ENCODE peak calls at places on chromosomes 4 and X, in ten cellular contexts. E, J, W, K, X, F, A, D, G and R are unnamed samples.

GRCh38 chr4:182478475-182478874 is 235.3 kb downstream of the TENM3 start:
- DNase-seq in E (no peak), J (no peak), W (peak), K (peak), X (peak), F (no peak), A (peak), D (no peak), G (no peak), R (no peak)

GRCh38 chrX:30814978-30815377 is 74.1 kb downstream of the TAB3 start:
- DNase-seq in E (no peak), J (no peak), W (no peak), K (no peak), X (no peak), F (no peak), A (no peak), D (no peak), G (no peak), R (no peak)

GRCh38 chr4:135277116-135277979 is 1075.8 kb upstream of the PABPC4L start:
- DNase-seq in E (no peak), J (no peak), W (no peak), K (no peak), X (no peak), F (no peak), A (no peak), D (no peak), G (no peak), R (no peak)

GRCh38 chr4:149999485-150000074 is 78.7 kb upstream of the DCLK2 start:
- DNase-seq in E (peak), J (no peak), W (peak), K (peak), X (peak), F (peak), A (peak), D (no peak), G (no peak), R (no peak)

GRCh38 chrX:135436966-135437866 is 15.5 kb downstream of the SMIM10L2A start:
- DNase-seq in E (no peak), J (no peak), W (no peak), K (no peak), X (no peak), F (no peak), A (no peak), D (no peak), G (no peak), R (no peak)

GRCh38 chr4:116400480-116400879 is 684.9 kb downstream of the TRAM1L1 start:
- DNase-seq in E (no peak), J (no peak), W (no peak), K (no peak), X (no peak), F (no peak), A (no peak), D (no peak), G (no peak), R (no peak)

GRCh38 chrX:150694738-150695410 is 1.7 kb downstream of the MTMR1 start:
- DNase-seq in E (peak), J (no peak), W (no peak), K (no peak), X (no peak), F (no peak), A (no peak), D (no peak), G (no peak), R (no peak)

GRCh38 chrX:13128104-13128503 is 83.7 kb upstream of the FAM9C start:
- DNase-seq in E (no peak), J (no peak), W (peak), K (no peak), X (no peak), F (no peak), A (no peak), D (no peak), G (no peak), R (no peak)

GRCh38 chr4:77734928-77735327 is 84.2 kb downstream of the CNOT6L start:
- DNase-seq in E (no peak), J (no peak), W (peak), K (no peak), X (peak), F (no peak), A (no peak), D (no peak), G (no peak), R (peak)

GRCh38 chr4:2596153-2596552 is 59.7 kb downstream of the FAM193A start:
- DNase-seq in E (no peak), J (no peak), W (no peak), K (no peak), X (no peak), F (no peak), A (no peak), D (no peak), G (no peak), R (no peak)

GRCh38 chr4:85039526-85039925 is 73.0 kb upstream of the WDFY3 start:
- DNase-seq in E (no peak), J (no peak), W (peak), K (no peak), X (no peak), F (no peak), A (no peak), D (no peak), G (no peak), R (no peak)

GRCh38 chr4:10527438-10527837 is 70.2 kb upstream of the ZNF518B start:
- DNase-seq in E (no peak), J (no peak), W (no peak), K (no peak), X (no peak), F (no peak), A (no peak), D (no peak), G (no peak), R (no peak)

GRCh38 chr4:6701371-6701770 is 7.7 kb downstream of the S100P start:
- DNase-seq in E (no peak), J (no peak), W (no peak), K (no peak), X (no peak), F (no peak), A (no peak), D (no peak), G (no peak), R (no peak)

GRCh38 chr4:16029329-16029728 is 54.5 kb downstream of the PROM1 start:
- DNase-seq in E (no peak), J (no peak), W (peak), K (no peak), X (peak), F (no peak), A (no peak), D (no peak), G (no peak), R (no peak)

GRCh38 chr4:156523991-156524390 is 447.6 kb downstream of the PDGFC start:
- DNase-seq in E (no peak), J (no peak), W (no peak), K (no peak), X (no peak), F (no peak), A (no peak), D (no peak), G (no peak), R (no peak)

GRCh38 chr4:91958651-91959050 is 345.1 kb upstream of the GRID2 start:
- DNase-seq in E (no peak), J (no peak), W (peak), K (no peak), X (no peak), F (no peak), A (peak), D (no peak), G (no peak), R (no peak)

GRCh38 chrX:115639481-115639880 is 78.5 kb downstream of the PLS3 start:
- DNase-seq in E (no peak), J (no peak), W (no peak), K (no peak), X (no peak), F (no peak), A (no peak), D (no peak), G (no peak), R (no peak)

GRCh38 chrX:81259008-81259713 is 57.3 kb downstream of the SH3BGRL start:
- DNase-seq in E (peak), J (no peak), W (peak), K (no peak), X (peak), F (no peak), A (no peak), D (no peak), G (no peak), R (no peak)

GRCh38 chrX:13101439-13102139 is 57.2 kb upstream of the FAM9C start:
- DNase-seq in E (peak), J (peak), W (peak), K (peak), X (peak), F (peak), A (no peak), D (peak), G (peak), R (no peak)

GRCh38 chr4:17024430-17024829 is 126.0 kb upstream of the LDB2 start:
- DNase-seq in E (no peak), J (no peak), W (peak), K (no peak), X (no peak), F (no peak), A (no peak), D (no peak), G (no peak), R (no peak)

GRCh38 chrX:136227948-136228584 is 23.1 kb downstream of the MAP7D3 start:
- DNase-seq in E (no peak), J (no peak), W (peak), K (no peak), X (no peak), F (no peak), A (no peak), D (no peak), G (no peak), R (no peak)

GRCh38 chrX:132757066-132757623 is 201.3 kb downstream of the HS6ST2 start:
- DNase-seq in E (no peak), J (no peak), W (no peak), K (no peak), X (no peak), F (no peak), A (no peak), D (no peak), G (no peak), R (no peak)

GRCh38 chrX:20218809-20219505 is 47.8 kb downstream of the RPS6KA3 start:
- DNase-seq in E (peak), J (peak), W (no peak), K (peak), X (no peak), F (no peak), A (no peak), D (no peak), G (no peak), R (no peak)

GRCh38 chr4:161883157-161883556 is 280.6 kb downstream of the FSTL5 start:
- DNase-seq in E (no peak), J (no peak), W (no peak), K (no peak), X (no peak), F (no peak), A (no peak), D (no peak), G (no peak), R (no peak)

GRCh38 chr4:74830928-74831327 is 36.6 kb upstream of the BTC start:
- DNase-seq in E (no peak), J (no peak), W (peak), K (no peak), X (no peak), F (no peak), A (no peak), D (no peak), G (no peak), R (no peak)

GRCh38 chrX:56733459-56734046 is 4.5 kb downstream of the NBDY start:
- DNase-seq in E (peak), J (peak), W (peak), K (peak), X (no peak), F (peak), A (peak), D (peak), G (no peak), R (no peak)

GRCh38 chr4:82715731-82716617 is 82.6 kb downstream of the SCD5 start:
- DNase-seq in E (no peak), J (no peak), W (peak), K (no peak), X (no peak), F (no peak), A (no peak), D (no peak), G (no peak), R (no peak)

GRCh38 chr4:149708513-149709175 is 107.0 kb downstream of the IQCM start:
- DNase-seq in E (no peak), J (no peak), W (peak), K (no peak), X (peak), F (no peak), A (no peak), D (no peak), G (no peak), R (no peak)

GRCh38 chr4:176189891-176190795 is 5.2 kb downstream of the SPATA4 start:
- DNase-seq in E (no peak), J (no peak), W (peak), K (no peak), X (no peak), F (no peak), A (no peak), D (no peak), G (no peak), R (no peak)

GRCh38 chrX:8870411-8870810 is 69.2 kb upstream of the FAM9A start:
- DNase-seq in E (no peak), J (no peak), W (peak), K (no peak), X (no peak), F (no peak), A (no peak), D (no peak), G (no peak), R (no peak)

GRCh38 chr4:118124977-118125376 is 90.7 kb downstream of the NDST3 start:
- DNase-seq in E (no peak), J (no peak), W (no peak), K (no peak), X (no peak), F (no peak), A (no peak), D (no peak), G (no peak), R (no peak)

GRCh38 chrX:145817299-145817665 is 347 bp upstream of the SLITRK2 start:
- DNase-seq in E (no peak), J (peak), W (no peak), K (no peak), X (no peak), F (no peak), A (no peak), D (no peak), G (no peak), R (no peak)

DNA sequence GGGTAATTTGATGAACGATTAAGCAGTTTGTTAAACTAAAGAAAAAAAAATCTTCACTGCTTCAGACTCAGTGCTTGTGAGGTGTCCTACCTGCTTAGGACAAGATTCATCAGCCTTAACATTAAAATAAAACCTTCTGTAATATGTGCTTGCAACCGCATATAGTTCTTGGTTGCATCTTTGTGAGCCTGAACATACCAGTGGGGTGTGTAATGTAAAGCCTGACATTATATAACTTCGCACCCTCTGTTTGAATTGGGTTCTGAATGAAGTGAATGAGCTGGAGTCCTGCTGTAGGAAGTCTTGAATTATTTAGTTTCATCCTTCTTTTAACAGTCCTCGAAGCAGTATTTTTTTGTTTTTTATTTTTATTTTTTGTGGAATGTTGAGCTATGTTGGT is 3.1 kb downstream of the KDM6A start:
- DNase-seq in E (no peak), J (no peak), W (peak), K (no peak), X (no peak), F (no peak), A (no peak), D (no peak), G (no peak), R (no peak)
- H3K4me3 ChIP-seq in E (peak), J (peak), W (peak), K (no peak), X (peak), F (peak), A (peak), D (peak), G (peak), R (no peak)

DNA sequence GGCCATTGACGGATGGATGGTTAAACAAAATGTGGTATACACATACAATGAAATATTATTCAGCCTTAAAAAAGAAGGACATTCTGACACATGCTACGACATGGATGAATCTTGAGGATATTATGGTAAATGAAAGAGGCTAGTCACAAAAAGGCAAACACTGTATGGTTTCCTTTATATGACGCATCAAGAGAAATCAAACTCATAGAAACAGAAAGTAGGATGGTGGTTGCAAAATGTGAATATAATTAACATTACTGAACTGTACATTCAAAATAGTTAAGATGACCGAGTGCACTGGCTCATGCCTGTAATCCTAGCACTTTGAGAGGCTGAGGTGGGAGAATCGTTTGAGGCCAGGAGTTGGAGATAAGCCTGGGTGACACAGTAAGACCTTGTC is 9.5 kb upstream of the CASK start:
- DNase-seq in E (no peak), J (no peak), W (no peak), K (no peak), X (no peak), F (no peak), A (no peak), D (no peak), G (no peak), R (no peak)
- H3K4me3 ChIP-seq in E (no peak), J (no peak), W (no peak), K (no peak), X (no peak), F (no peak), A (no peak), D (no peak), G (no peak), R (no peak)

DNA sequence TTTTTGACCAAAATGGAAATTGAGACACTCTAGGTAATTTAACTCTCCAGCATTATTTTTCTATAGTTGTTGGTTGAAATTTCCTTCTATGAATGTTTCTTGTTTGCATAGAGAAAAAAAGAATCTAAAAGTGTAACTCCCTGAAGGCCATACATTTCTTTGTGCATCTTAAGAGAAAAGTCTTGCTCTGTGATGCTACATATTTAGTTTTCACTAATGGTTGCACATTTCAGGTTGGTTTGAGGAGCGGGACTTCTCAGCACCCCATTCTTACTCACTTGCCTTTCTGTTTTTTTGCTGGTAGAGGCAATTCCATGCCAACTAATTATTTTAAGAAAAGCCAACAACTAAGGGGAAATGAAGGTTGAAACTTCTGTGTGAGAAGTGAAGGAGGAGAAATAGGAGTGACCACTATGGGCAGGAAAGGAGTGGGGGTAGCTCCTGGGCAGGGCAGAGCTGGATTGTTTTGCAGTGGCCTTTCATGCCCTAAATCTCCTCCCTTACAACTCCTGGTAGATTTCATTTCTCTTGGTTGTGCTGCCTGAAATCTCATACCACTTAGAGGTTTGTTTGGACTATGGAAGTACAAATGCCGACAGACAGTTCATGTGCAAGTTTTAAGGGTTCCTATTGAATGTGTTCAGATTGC is 76.6 kb downstream of the RAPGEF2 start:
- DNase-seq in E (no peak), J (no peak), W (no peak), K (no peak), X (no peak), F (no peak), A (no peak), D (no peak), G (no peak), R (no peak)
- H3K4me3 ChIP-seq in E (no peak), J (peak), W (no peak), K (no peak), X (no peak), F (no peak), A (no peak), D (peak), G (no peak), R (no peak)

GRCh38 chr4:140789752-140790151 is 33.6 kb upstream of the TBC1D9 start:
- DNase-seq in E (no peak), J (no peak), W (peak), K (no peak), X (no peak), F (no peak), A (no peak), D (no peak), G (no peak), R (no peak)
- H3K4me3 ChIP-seq in E (no peak), J (no peak), W (no peak), K (no peak), X (no peak), F (no peak), A (no peak), D (no peak), G (no peak), R (no peak)

GRCh38 chr4:7780751-7781348 is 158.8 kb downstream of the AFAP1 start:
- DNase-seq in E (no peak), J (no peak), W (no peak), K (no peak), X (no peak), F (no peak), A (no peak), D (no peak), G (no peak), R (no peak)

GRCh38 chr4:7781361-7781760 is 158.3 kb downstream of the AFAP1 start:
- DNase-seq in E (peak), J (peak), W (peak), K (no peak), X (peak), F (no peak), A (no peak), D (no peak), G (peak), R (no peak)

GRCh38 chr4:7777871-7778523 is 161.7 kb downstream of the AFAP1 start:
- DNase-seq in E (no peak), J (no peak), W (no peak), K (no peak), X (no peak), F (no peak), A (no peak), D (no peak), G (peak), R (no peak)

GRCh38 chr4:7778524-7779193 is 161.0 kb downstream of the AFAP1 start:
- DNase-seq in E (no peak), J (no peak), W (no peak), K (no peak), X (no peak), F (no peak), A (no peak), D (no peak), G (peak), R (no peak)

GRCh38 chr4:7779194-7779768 is 160.4 kb downstream of the AFAP1 start:
- DNase-seq in E (peak), J (no peak), W (peak), K (no peak), X (no peak), F (no peak), A (no peak), D (no peak), G (peak), R (no peak)
- H3K4me3 ChIP-seq in E (peak), J (peak), W (no peak), K (no peak), X (no peak), F (no peak), A (no peak), D (peak), G (peak), R (no peak)

DNA sequence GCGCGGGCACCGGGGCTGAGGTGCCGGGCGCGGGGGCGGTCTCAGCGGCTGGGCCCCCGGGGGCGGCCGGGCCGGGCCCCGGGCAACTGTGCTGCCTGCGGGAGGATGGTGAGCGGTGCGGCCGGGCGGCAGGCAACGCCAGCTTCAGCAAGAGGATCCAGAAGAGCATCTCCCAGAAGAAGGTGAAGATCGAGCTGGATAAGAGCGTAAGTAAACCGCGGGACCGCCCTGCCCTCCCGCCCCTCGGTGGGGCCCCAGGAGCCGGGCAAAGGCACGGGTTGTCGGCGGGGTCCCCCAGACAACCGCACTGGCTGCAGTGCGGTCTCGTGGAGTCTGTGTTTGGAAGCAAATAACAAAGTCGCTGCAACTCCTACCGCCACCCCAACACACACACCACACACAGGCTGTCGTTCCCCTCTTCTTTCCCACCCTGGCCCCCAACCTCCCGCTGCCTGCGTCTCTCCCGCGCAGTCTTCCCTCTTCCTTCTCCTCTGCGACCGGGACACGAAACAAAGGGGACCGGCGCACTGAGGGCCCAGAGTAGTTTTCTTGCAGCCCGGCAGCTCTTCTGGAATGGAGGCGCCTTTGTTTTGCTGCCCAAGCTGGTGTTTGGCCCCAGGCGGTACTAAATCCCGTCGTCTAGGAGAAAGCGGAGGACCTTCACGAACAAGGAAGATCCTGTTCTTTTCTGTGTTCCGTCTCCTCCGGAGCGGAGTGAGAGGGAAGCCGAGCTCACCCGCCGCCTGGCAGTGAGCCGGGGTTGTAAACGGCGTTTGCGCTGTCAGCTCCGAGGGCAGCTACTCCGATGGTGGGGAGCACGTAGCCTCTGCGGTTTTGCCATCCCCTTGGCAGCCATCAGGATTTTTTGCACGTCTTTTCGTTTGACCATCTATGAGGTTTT is 788 bp downstream of the SAP30 start:
- DNase-seq in E (peak), J (peak), W (peak), K (peak), X (no peak), F (peak), A (peak), D (peak), G (peak), R (no peak)
- H3K4me3 ChIP-seq in E (peak), J (peak), W (peak), K (peak), X (peak), F (peak), A (peak), D (peak), G (peak), R (peak)